ENCODE peak calls at places on chromosome 14, in ten cellular contexts. U is GM12891; X is NCI-H774; T is A549; H is activated naive CD8-positive, alpha-beta T cell treated with anti-CD3 and anti-CD28 coated beads, Interleukin-2, amount 50 U/mL, for 16 hours; E is WTC11; G is AG10803; J is pancreas; N is stimulated activated CD4-positive, alpha-beta T cell treated with anti-CD3 and anti-CD28 coated beads, Interleukin-1b, Interleukin-23, amount 100 ng/mL, for 24 hours; L is NCI-H2029. V is an unnamed sample.

GRCh38 chr14:104332634-104333270 is 194.4 kb downstream of the KIF26A start:
- DNase-seq in U (no peak), E (no peak), J (peak; percentile 38), H (no peak), L (no peak), T (no peak), G (no peak), X (no peak), N (no peak), V (no peak)

GRCh38 chr14:89650077-89650978 is 233.3 kb upstream of the FOXN3 start:
- DNase-seq in E (no peak), J (no peak), L (no peak), N (no peak), G (peak; percentile 27), U (no peak), H (no peak), X (no peak), T (no peak), V (no peak)

GRCh38 chr14:53888535-53889386 is 67.9 kb downstream of the BMP4 start:
- DNase-seq in J (no peak), H (no peak), L (no peak), T (peak; percentile 52), X (no peak), N (no peak), E (no peak), U (no peak), G (no peak), V (no peak)

GRCh38 chr14:41615011-41615595 is 8.4 kb downstream of the LRFN5 start:
- DNase-seq in U (no peak), X (no peak), E (no peak), T (no peak), L (no peak), G (no peak), J (no peak), H (no peak), N (no peak), V (no peak)

GRCh38 chr14:105050551-105050897 is 14.7 kb downstream of the GPR132 start:
- DNase-seq in H (no peak), T (no peak), L (peak; percentile 40), X (peak; percentile 16), U (peak; percentile 6), N (no peak), G (peak; percentile 25), J (peak; percentile 90), E (no peak), V (no peak)

GRCh38 chr14:51283402-51283825 is 43.4 kb downstream of the TMX1 start:
- DNase-seq in N (no peak), L (peak; percentile 75), H (no peak), U (no peak), E (no peak), T (peak; percentile 81), X (peak; percentile 59), J (no peak), G (peak; percentile 92), V (peak; percentile 26)

GRCh38 chr14:56754966-56755365 is 55.3 kb downstream of the OTX2 start:
- DNase-seq in N (no peak), T (no peak), H (no peak), G (no peak), E (no peak), U (no peak), J (no peak), X (no peak), L (peak; percentile 70), V (no peak)

GRCh38 chr14:61528591-61529021 is 166.7 kb upstream of the HIF1A start:
- DNase-seq in N (no peak), G (peak; percentile 90), L (no peak), T (no peak), H (no peak), U (no peak), E (no peak), X (no peak), J (no peak), V (no peak)